ENCODE peak calls at places on chromosomes 2 and 18, in eight cellular contexts. One of them, this sample, is unnamed.

GRCh38 chr2:28981016-28981441 is at the start of gene TOGARAM2:
- DNase-seq in AG08395: peak
- DNase-seq in A172: no peak
- DNase-seq in EL: no peak
- DNase-seq in DMS 273 treated with DMSO at 0.1 percent for 48 hours: no peak
- DNase-seq in activated gamma-delta T cell treated with anti-CD3 and anti-CD28 coated beads, Interleukin-2, amount 50 U/mL, for 16 hours: no peak
- DNase-seq in posterior vena cava: no peak
- DNase-seq in spleen: no peak
- DNase-seq in this sample: no peak

GRCh38 chr2:166972418-166972817 is 84.1 kb downstream of the XIRP2 start:
- DNase-seq in posterior vena cava: no peak
- DNase-seq in A172: no peak
- DNase-seq in activated gamma-delta T cell treated with anti-CD3 and anti-CD28 coated beads, Interleukin-2, amount 50 U/mL, for 16 hours: no peak
- DNase-seq in EL: no peak
- DNase-seq in spleen: no peak
- DNase-seq in DMS 273 treated with DMSO at 0.1 percent for 48 hours: no peak
- DNase-seq in AG08395: no peak
- DNase-seq in this sample: no peak

GRCh38 chr18:58100154-58100553 is 56.1 kb downstream of the NEDD4L start:
- DNase-seq in posterior vena cava: no peak
- DNase-seq in AG08395: no peak
- DNase-seq in spleen: no peak
- DNase-seq in DMS 273 treated with DMSO at 0.1 percent for 48 hours: no peak
- DNase-seq in A172: no peak
- DNase-seq in EL: no peak
- DNase-seq in activated gamma-delta T cell treated with anti-CD3 and anti-CD28 coated beads, Interleukin-2, amount 50 U/mL, for 16 hours: no peak
- DNase-seq in this sample: peak

GRCh38 chr2:38146302-38146916 is 70.5 kb upstream of the CYP1B1 start:
- DNase-seq in posterior vena cava: no peak
- DNase-seq in spleen: no peak
- DNase-seq in A172: peak
- DNase-seq in activated gamma-delta T cell treated with anti-CD3 and anti-CD28 coated beads, Interleukin-2, amount 50 U/mL, for 16 hours: no peak
- DNase-seq in EL: peak
- DNase-seq in DMS 273 treated with DMSO at 0.1 percent for 48 hours: no peak
- DNase-seq in AG08395: peak
- DNase-seq in this sample: peak

GRCh38 chr2:195445639-195446038 is 211.4 kb upstream of the SLC39A10 start:
- DNase-seq in activated gamma-delta T cell treated with anti-CD3 and anti-CD28 coated beads, Interleukin-2, amount 50 U/mL, for 16 hours: no peak
- DNase-seq in EL: peak
- DNase-seq in AG08395: no peak
- DNase-seq in A172: peak
- DNase-seq in DMS 273 treated with DMSO at 0.1 percent for 48 hours: no peak
- DNase-seq in posterior vena cava: no peak
- DNase-seq in spleen: no peak
- DNase-seq in this sample: no peak

GRCh38 chr2:85811173-85811849 is 57.5 kb downstream of the ATOH8 start:
- DNase-seq in activated gamma-delta T cell treated with anti-CD3 and anti-CD28 coated beads, Interleukin-2, amount 50 U/mL, for 16 hours: no peak
- DNase-seq in EL: peak
- DNase-seq in DMS 273 treated with DMSO at 0.1 percent for 48 hours: no peak
- DNase-seq in spleen: no peak
- DNase-seq in A172: no peak
- DNase-seq in AG08395: peak
- DNase-seq in posterior vena cava: no peak
- DNase-seq in this sample: no peak

GRCh38 chr18:63648241-63648640 is 4.2 kb upstream of the SERPINB4 start:
- DNase-seq in posterior vena cava: no peak
- DNase-seq in spleen: no peak
- DNase-seq in A172: no peak
- DNase-seq in activated gamma-delta T cell treated with anti-CD3 and anti-CD28 coated beads, Interleukin-2, amount 50 U/mL, for 16 hours: no peak
- DNase-seq in AG08395: no peak
- DNase-seq in DMS 273 treated with DMSO at 0.1 percent for 48 hours: no peak
- DNase-seq in EL: peak
- DNase-seq in this sample: no peak

GRCh38 chr2:128396500-128396891 is 77.8 kb upstream of the HS6ST1 start:
- DNase-seq in DMS 273 treated with DMSO at 0.1 percent for 48 hours: no peak
- DNase-seq in AG08395: no peak
- DNase-seq in EL: no peak
- DNase-seq in A172: no peak
- DNase-seq in spleen: peak
- DNase-seq in activated gamma-delta T cell treated with anti-CD3 and anti-CD28 coated beads, Interleukin-2, amount 50 U/mL, for 16 hours: no peak
- DNase-seq in posterior vena cava: no peak
- DNase-seq in this sample: no peak

GRCh38 chr2:29238497-29238896 is 123.3 kb downstream of the CLIP4 start:
- DNase-seq in spleen: peak
- DNase-seq in AG08395: peak
- DNase-seq in activated gamma-delta T cell treated with anti-CD3 and anti-CD28 coated beads, Interleukin-2, amount 50 U/mL, for 16 hours: no peak
- DNase-seq in DMS 273 treated with DMSO at 0.1 percent for 48 hours: no peak
- DNase-seq in posterior vena cava: no peak
- DNase-seq in EL: peak
- DNase-seq in A172: peak
- DNase-seq in this sample: peak

GRCh38 chr18:22962004-22962403 is 28.9 kb downstream of the RBBP8 start:
- DNase-seq in AG08395: no peak
- DNase-seq in A172: no peak
- DNase-seq in DMS 273 treated with DMSO at 0.1 percent for 48 hours: no peak
- DNase-seq in spleen: no peak
- DNase-seq in posterior vena cava: no peak
- DNase-seq in EL: no peak
- DNase-seq in activated gamma-delta T cell treated with anti-CD3 and anti-CD28 coated beads, Interleukin-2, amount 50 U/mL, for 16 hours: no peak
- DNase-seq in this sample: no peak

GRCh38 chr2:216073773-216074172 is 7.8 kb downstream of the PECR start:
- DNase-seq in DMS 273 treated with DMSO at 0.1 percent for 48 hours: no peak
- DNase-seq in activated gamma-delta T cell treated with anti-CD3 and anti-CD28 coated beads, Interleukin-2, amount 50 U/mL, for 16 hours: no peak
- DNase-seq in spleen: no peak
- DNase-seq in posterior vena cava: no peak
- DNase-seq in EL: no peak
- DNase-seq in A172: no peak
- DNase-seq in AG08395: no peak
- DNase-seq in this sample: no peak

GRCh38 chr2:99975386-99975785 is 167.0 kb downstream of the AFF3 start:
- DNase-seq in DMS 273 treated with DMSO at 0.1 percent for 48 hours: no peak
- DNase-seq in posterior vena cava: no peak
- DNase-seq in spleen: no peak
- DNase-seq in activated gamma-delta T cell treated with anti-CD3 and anti-CD28 coated beads, Interleukin-2, amount 50 U/mL, for 16 hours: no peak
- DNase-seq in EL: peak
- DNase-seq in A172: peak
- DNase-seq in AG08395: peak
- DNase-seq in this sample: no peak

GRCh38 chr2:18412980-18413793 is 147.3 kb downstream of the RDH14 start:
- DNase-seq in activated gamma-delta T cell treated with anti-CD3 and anti-CD28 coated beads, Interleukin-2, amount 50 U/mL, for 16 hours: no peak
- DNase-seq in EL: peak
- DNase-seq in posterior vena cava: no peak
- DNase-seq in spleen: no peak
- DNase-seq in AG08395: no peak
- DNase-seq in A172: peak
- DNase-seq in DMS 273 treated with DMSO at 0.1 percent for 48 hours: no peak
- DNase-seq in this sample: no peak

GRCh38 chr2:3827673-3828575 is 124.5 kb downstream of the DCDC2C start:
- DNase-seq in AG08395: no peak
- DNase-seq in spleen: no peak
- DNase-seq in A172: peak
- DNase-seq in EL: no peak
- DNase-seq in activated gamma-delta T cell treated with anti-CD3 and anti-CD28 coated beads, Interleukin-2, amount 50 U/mL, for 16 hours: no peak
- DNase-seq in posterior vena cava: no peak
- DNase-seq in DMS 273 treated with DMSO at 0.1 percent for 48 hours: no peak
- DNase-seq in this sample: peak

GRCh38 chr2:149068996-149069888 is 30.7 kb downstream of the LYPD6B start:
- DNase-seq in spleen: no peak
- DNase-seq in AG08395: peak
- DNase-seq in A172: peak
- DNase-seq in activated gamma-delta T cell treated with anti-CD3 and anti-CD28 coated beads, Interleukin-2, amount 50 U/mL, for 16 hours: no peak
- DNase-seq in posterior vena cava: no peak
- DNase-seq in EL: peak
- DNase-seq in DMS 273 treated with DMSO at 0.1 percent for 48 hours: no peak
- DNase-seq in this sample: no peak

GRCh38 chr18:58257461-58257860 is 213.4 kb downstream of the NEDD4L start:
- DNase-seq in DMS 273 treated with DMSO at 0.1 percent for 48 hours: no peak
- DNase-seq in A172: no peak
- DNase-seq in AG08395: peak
- DNase-seq in EL: peak
- DNase-seq in activated gamma-delta T cell treated with anti-CD3 and anti-CD28 coated beads, Interleukin-2, amount 50 U/mL, for 16 hours: no peak
- DNase-seq in posterior vena cava: no peak
- DNase-seq in spleen: no peak
- DNase-seq in this sample: peak

GRCh38 chr2:74250189-74250631 is 51.8 kb downstream of the MTHFD2 start:
- DNase-seq in activated gamma-delta T cell treated with anti-CD3 and anti-CD28 coated beads, Interleukin-2, amount 50 U/mL, for 16 hours: peak
- DNase-seq in posterior vena cava: peak
- DNase-seq in AG08395: peak
- DNase-seq in A172: peak
- DNase-seq in DMS 273 treated with DMSO at 0.1 percent for 48 hours: no peak
- DNase-seq in spleen: no peak
- DNase-seq in EL: peak
- DNase-seq in this sample: peak

GRCh38 chr2:226320073-226320948 is 479.3 kb downstream of the IRS1 start:
- DNase-seq in AG08395: no peak
- DNase-seq in posterior vena cava: no peak
- DNase-seq in activated gamma-delta T cell treated with anti-CD3 and anti-CD28 coated beads, Interleukin-2, amount 50 U/mL, for 16 hours: no peak
- DNase-seq in spleen: no peak
- DNase-seq in DMS 273 treated with DMSO at 0.1 percent for 48 hours: no peak
- DNase-seq in A172: no peak
- DNase-seq in EL: no peak
- DNase-seq in this sample: no peak

GRCh38 chr2:12167525-12168317 is 421.3 kb downstream of the LPIN1 start:
- DNase-seq in A172: no peak
- DNase-seq in activated gamma-delta T cell treated with anti-CD3 and anti-CD28 coated beads, Interleukin-2, amount 50 U/mL, for 16 hours: no peak
- DNase-seq in spleen: no peak
- DNase-seq in AG08395: no peak
- DNase-seq in posterior vena cava: no peak
- DNase-seq in EL: no peak
- DNase-seq in DMS 273 treated with DMSO at 0.1 percent for 48 hours: no peak
- DNase-seq in this sample: no peak

GRCh38 chr2:146374505-146374904 is 1470.3 kb upstream of the ACVR2A start:
- DNase-seq in posterior vena cava: no peak
- DNase-seq in activated gamma-delta T cell treated with anti-CD3 and anti-CD28 coated beads, Interleukin-2, amount 50 U/mL, for 16 hours: no peak
- DNase-seq in A172: no peak
- DNase-seq in EL: no peak
- DNase-seq in DMS 273 treated with DMSO at 0.1 percent for 48 hours: no peak
- DNase-seq in AG08395: no peak
- DNase-seq in spleen: no peak
- DNase-seq in this sample: no peak

GRCh38 chr2:61255580-61256437 is 93.8 kb downstream of the C2orf74 start:
- DNase-seq in spleen: no peak
- DNase-seq in A172: peak
- DNase-seq in EL: peak
- DNase-seq in posterior vena cava: no peak
- DNase-seq in AG08395: peak
- DNase-seq in DMS 273 treated with DMSO at 0.1 percent for 48 hours: no peak
- DNase-seq in activated gamma-delta T cell treated with anti-CD3 and anti-CD28 coated beads, Interleukin-2, amount 50 U/mL, for 16 hours: no peak
- DNase-seq in this sample: no peak

GRCh38 chr2:142280846-142281245 is 150.0 kb upstream of the LRP1B start:
- DNase-seq in spleen: no peak
- DNase-seq in DMS 273 treated with DMSO at 0.1 percent for 48 hours: no peak
- DNase-seq in posterior vena cava: no peak
- DNase-seq in AG08395: no peak
- DNase-seq in A172: no peak
- DNase-seq in activated gamma-delta T cell treated with anti-CD3 and anti-CD28 coated beads, Interleukin-2, amount 50 U/mL, for 16 hours: no peak
- DNase-seq in EL: no peak
- DNase-seq in this sample: no peak

GRCh38 chr2:110991951-110992350 is 128.8 kb upstream of the BCL2L11 start:
- DNase-seq in A172: no peak
- DNase-seq in EL: no peak
- DNase-seq in AG08395: no peak
- DNase-seq in activated gamma-delta T cell treated with anti-CD3 and anti-CD28 coated beads, Interleukin-2, amount 50 U/mL, for 16 hours: no peak
- DNase-seq in posterior vena cava: no peak
- DNase-seq in DMS 273 treated with DMSO at 0.1 percent for 48 hours: no peak
- DNase-seq in spleen: no peak
- DNase-seq in this sample: no peak

GRCh38 chr2:173448938-173449471 is 94.3 kb downstream of the CDCA7 start:
- DNase-seq in DMS 273 treated with DMSO at 0.1 percent for 48 hours: peak
- DNase-seq in activated gamma-delta T cell treated with anti-CD3 and anti-CD28 coated beads, Interleukin-2, amount 50 U/mL, for 16 hours: peak
- DNase-seq in spleen: peak
- DNase-seq in EL: peak
- DNase-seq in posterior vena cava: peak
- DNase-seq in AG08395: peak
- DNase-seq in A172: peak
- DNase-seq in this sample: peak

GRCh38 chr2:191866675-191867506 is 20.0 kb upstream of the CAVIN2 start:
- DNase-seq in posterior vena cava: no peak
- DNase-seq in DMS 273 treated with DMSO at 0.1 percent for 48 hours: no peak
- DNase-seq in A172: peak
- DNase-seq in AG08395: peak
- DNase-seq in EL: peak
- DNase-seq in spleen: no peak
- DNase-seq in activated gamma-delta T cell treated with anti-CD3 and anti-CD28 coated beads, Interleukin-2, amount 50 U/mL, for 16 hours: no peak
- DNase-seq in this sample: no peak

GRCh38 chr2:150472122-150472899 is 15.2 kb downstream of the RND3 start:
- DNase-seq in posterior vena cava: peak
- DNase-seq in A172: peak
- DNase-seq in activated gamma-delta T cell treated with anti-CD3 and anti-CD28 coated beads, Interleukin-2, amount 50 U/mL, for 16 hours: no peak
- DNase-seq in EL: peak
- DNase-seq in DMS 273 treated with DMSO at 0.1 percent for 48 hours: no peak
- DNase-seq in spleen: no peak
- DNase-seq in AG08395: peak
- DNase-seq in this sample: no peak

GRCh38 chr2:201149064-201149820 is 33.3 kb downstream of the CFLAR start:
- DNase-seq in EL: peak
- DNase-seq in DMS 273 treated with DMSO at 0.1 percent for 48 hours: no peak
- DNase-seq in A172: peak
- DNase-seq in activated gamma-delta T cell treated with anti-CD3 and anti-CD28 coated beads, Interleukin-2, amount 50 U/mL, for 16 hours: no peak
- DNase-seq in spleen: no peak
- DNase-seq in posterior vena cava: no peak
- DNase-seq in AG08395: peak
- DNase-seq in this sample: no peak